ENCODE peak calls at places on chromosomes 7 and 10, in eight cellular contexts. One of them, this sample, is unnamed.

GRCh38 chr10:26969145-26969926 is 108.6 kb upstream of the ABI1 start:
- DNase-seq in stimulated activated CD8-positive, alpha-beta memory T cell treated with anti-CD3 and anti-CD28 coated beads, Interleukin-4, amount 100 ng/mL, for 1 hour: no peak
- DNase-seq in body of pancreas: no peak
- DNase-seq in T-helper 17 cell: no peak
- DNase-seq in naive thymus-derived CD4-positive, alpha-beta T cell: no peak
- DNase-seq in hepatocyte: no peak
- DNase-seq in progenitor cell of endocrine pancreas: no peak
- DNase-seq in effector memory CD8-positive, alpha-beta T cell: no peak
- DNase-seq in this sample: no peak

GRCh38 chr10:50603151-50603850 is 20.5 kb downstream of the SGMS1 start:
- DNase-seq in stimulated activated CD8-positive, alpha-beta memory T cell treated with anti-CD3 and anti-CD28 coated beads, Interleukin-4, amount 100 ng/mL, for 1 hour: no peak
- DNase-seq in body of pancreas: no peak
- DNase-seq in T-helper 17 cell: no peak
- DNase-seq in naive thymus-derived CD4-positive, alpha-beta T cell: no peak
- DNase-seq in hepatocyte: no peak
- DNase-seq in progenitor cell of endocrine pancreas: no peak
- DNase-seq in effector memory CD8-positive, alpha-beta T cell: no peak
- DNase-seq in this sample: no peak

GRCh38 chr7:27605689-27606269 is 56.9 kb downstream of the HIBADH start:
- DNase-seq in stimulated activated CD8-positive, alpha-beta memory T cell treated with anti-CD3 and anti-CD28 coated beads, Interleukin-4, amount 100 ng/mL, for 1 hour: no peak
- DNase-seq in body of pancreas: no peak
- DNase-seq in T-helper 17 cell: no peak
- DNase-seq in naive thymus-derived CD4-positive, alpha-beta T cell: no peak
- DNase-seq in hepatocyte: peak; percentile 49
- DNase-seq in progenitor cell of endocrine pancreas: no peak
- DNase-seq in effector memory CD8-positive, alpha-beta T cell: no peak
- DNase-seq in this sample: no peak

GRCh38 chr10:23055424-23056191 is 39.8 kb upstream of the MSRB2 start:
- DNase-seq in stimulated activated CD8-positive, alpha-beta memory T cell treated with anti-CD3 and anti-CD28 coated beads, Interleukin-4, amount 100 ng/mL, for 1 hour: no peak
- DNase-seq in body of pancreas: no peak
- DNase-seq in T-helper 17 cell: no peak
- DNase-seq in naive thymus-derived CD4-positive, alpha-beta T cell: no peak
- DNase-seq in hepatocyte: no peak
- DNase-seq in progenitor cell of endocrine pancreas: no peak
- DNase-seq in effector memory CD8-positive, alpha-beta T cell: no peak
- DNase-seq in this sample: no peak

GRCh38 chr10:91198781-91199180 is 21.7 kb upstream of the PCGF5 start:
- DNase-seq in stimulated activated CD8-positive, alpha-beta memory T cell treated with anti-CD3 and anti-CD28 coated beads, Interleukin-4, amount 100 ng/mL, for 1 hour: no peak
- DNase-seq in body of pancreas: no peak
- DNase-seq in T-helper 17 cell: no peak
- DNase-seq in naive thymus-derived CD4-positive, alpha-beta T cell: no peak
- DNase-seq in hepatocyte: peak; percentile 39
- DNase-seq in progenitor cell of endocrine pancreas: no peak
- DNase-seq in effector memory CD8-positive, alpha-beta T cell: no peak
- DNase-seq in this sample: no peak

GRCh38 chr10:122567056-122567660 is 6.6 kb downstream of the DMBT1 start:
- DNase-seq in stimulated activated CD8-positive, alpha-beta memory T cell treated with anti-CD3 and anti-CD28 coated beads, Interleukin-4, amount 100 ng/mL, for 1 hour: no peak
- DNase-seq in body of pancreas: peak; percentile 31
- DNase-seq in T-helper 17 cell: no peak
- DNase-seq in naive thymus-derived CD4-positive, alpha-beta T cell: no peak
- DNase-seq in hepatocyte: no peak
- DNase-seq in progenitor cell of endocrine pancreas: no peak
- DNase-seq in effector memory CD8-positive, alpha-beta T cell: peak; percentile 19
- DNase-seq in this sample: no peak

GRCh38 chr7:157552295-157552993 is 215.6 kb downstream of the DNAJB6 start:
- DNase-seq in stimulated activated CD8-positive, alpha-beta memory T cell treated with anti-CD3 and anti-CD28 coated beads, Interleukin-4, amount 100 ng/mL, for 1 hour: no peak
- DNase-seq in body of pancreas: no peak
- DNase-seq in T-helper 17 cell: no peak
- DNase-seq in naive thymus-derived CD4-positive, alpha-beta T cell: no peak
- DNase-seq in hepatocyte: no peak
- DNase-seq in progenitor cell of endocrine pancreas: no peak
- DNase-seq in effector memory CD8-positive, alpha-beta T cell: no peak
- DNase-seq in this sample: no peak

GRCh38 chr10:47058961-47059391 is 147.7 kb downstream of the PTPN20 start:
- DNase-seq in stimulated activated CD8-positive, alpha-beta memory T cell treated with anti-CD3 and anti-CD28 coated beads, Interleukin-4, amount 100 ng/mL, for 1 hour: no peak
- DNase-seq in body of pancreas: no peak
- DNase-seq in T-helper 17 cell: no peak
- DNase-seq in naive thymus-derived CD4-positive, alpha-beta T cell: no peak
- DNase-seq in hepatocyte: no peak
- DNase-seq in progenitor cell of endocrine pancreas: no peak
- DNase-seq in effector memory CD8-positive, alpha-beta T cell: no peak
- DNase-seq in this sample: no peak

GRCh38 chr7:92061154-92061553 is 73.1 kb downstream of the CYP51A1 start:
- DNase-seq in stimulated activated CD8-positive, alpha-beta memory T cell treated with anti-CD3 and anti-CD28 coated beads, Interleukin-4, amount 100 ng/mL, for 1 hour: no peak
- DNase-seq in body of pancreas: no peak
- DNase-seq in T-helper 17 cell: no peak
- DNase-seq in naive thymus-derived CD4-positive, alpha-beta T cell: no peak
- DNase-seq in hepatocyte: no peak
- DNase-seq in progenitor cell of endocrine pancreas: no peak
- DNase-seq in effector memory CD8-positive, alpha-beta T cell: no peak
- DNase-seq in this sample: no peak

GRCh38 chr10:111130471-111130870 is 53.6 kb downstream of the ADRA2A start:
- DNase-seq in stimulated activated CD8-positive, alpha-beta memory T cell treated with anti-CD3 and anti-CD28 coated beads, Interleukin-4, amount 100 ng/mL, for 1 hour: no peak
- DNase-seq in body of pancreas: no peak
- DNase-seq in T-helper 17 cell: no peak
- DNase-seq in naive thymus-derived CD4-positive, alpha-beta T cell: no peak
- DNase-seq in hepatocyte: no peak
- DNase-seq in progenitor cell of endocrine pancreas: no peak
- DNase-seq in effector memory CD8-positive, alpha-beta T cell: no peak
- DNase-seq in this sample: no peak

GRCh38 chr10:89662596-89662995 is 17.6 kb upstream of the PANK1 start:
- DNase-seq in stimulated activated CD8-positive, alpha-beta memory T cell treated with anti-CD3 and anti-CD28 coated beads, Interleukin-4, amount 100 ng/mL, for 1 hour: no peak
- DNase-seq in body of pancreas: no peak
- DNase-seq in T-helper 17 cell: no peak
- DNase-seq in naive thymus-derived CD4-positive, alpha-beta T cell: no peak
- DNase-seq in hepatocyte: no peak
- DNase-seq in progenitor cell of endocrine pancreas: no peak
- DNase-seq in effector memory CD8-positive, alpha-beta T cell: no peak
- DNase-seq in this sample: no peak

GRCh38 chr10:126480648-126481047 is 92.4 kb upstream of the ADAM12 start:
- DNase-seq in stimulated activated CD8-positive, alpha-beta memory T cell treated with anti-CD3 and anti-CD28 coated beads, Interleukin-4, amount 100 ng/mL, for 1 hour: no peak
- DNase-seq in body of pancreas: no peak
- DNase-seq in T-helper 17 cell: no peak
- DNase-seq in naive thymus-derived CD4-positive, alpha-beta T cell: no peak
- DNase-seq in hepatocyte: no peak
- DNase-seq in progenitor cell of endocrine pancreas: no peak
- DNase-seq in effector memory CD8-positive, alpha-beta T cell: no peak
- DNase-seq in this sample: no peak

GRCh38 chr10:97854735-97855134 is 5.1 kb downstream of the GOLGA7B start:
- DNase-seq in stimulated activated CD8-positive, alpha-beta memory T cell treated with anti-CD3 and anti-CD28 coated beads, Interleukin-4, amount 100 ng/mL, for 1 hour: no peak
- DNase-seq in body of pancreas: no peak
- DNase-seq in T-helper 17 cell: no peak
- DNase-seq in naive thymus-derived CD4-positive, alpha-beta T cell: no peak
- DNase-seq in hepatocyte: no peak
- DNase-seq in progenitor cell of endocrine pancreas: no peak
- DNase-seq in effector memory CD8-positive, alpha-beta T cell: no peak
- DNase-seq in this sample: no peak

GRCh38 chr7:46352335-46352954 is 431.4 kb upstream of the IGFBP3 start:
- DNase-seq in stimulated activated CD8-positive, alpha-beta memory T cell treated with anti-CD3 and anti-CD28 coated beads, Interleukin-4, amount 100 ng/mL, for 1 hour: no peak
- DNase-seq in body of pancreas: peak; percentile 25
- DNase-seq in T-helper 17 cell: no peak
- DNase-seq in naive thymus-derived CD4-positive, alpha-beta T cell: no peak
- DNase-seq in hepatocyte: peak; percentile 68
- DNase-seq in progenitor cell of endocrine pancreas: peak; percentile 44
- DNase-seq in effector memory CD8-positive, alpha-beta T cell: no peak
- DNase-seq in this sample: no peak

GRCh38 chr10:33041783-33042437 is 83.9 kb upstream of the ITGB1 start:
- DNase-seq in stimulated activated CD8-positive, alpha-beta memory T cell treated with anti-CD3 and anti-CD28 coated beads, Interleukin-4, amount 100 ng/mL, for 1 hour: no peak
- DNase-seq in body of pancreas: peak; percentile 22
- DNase-seq in T-helper 17 cell: no peak
- DNase-seq in naive thymus-derived CD4-positive, alpha-beta T cell: no peak
- DNase-seq in hepatocyte: no peak
- DNase-seq in progenitor cell of endocrine pancreas: no peak
- DNase-seq in effector memory CD8-positive, alpha-beta T cell: no peak
- DNase-seq in this sample: no peak

GRCh38 chr10:76082232-76082631 is 650.8 kb downstream of the LRMDA start:
- DNase-seq in stimulated activated CD8-positive, alpha-beta memory T cell treated with anti-CD3 and anti-CD28 coated beads, Interleukin-4, amount 100 ng/mL, for 1 hour: no peak
- DNase-seq in body of pancreas: no peak
- DNase-seq in T-helper 17 cell: no peak
- DNase-seq in naive thymus-derived CD4-positive, alpha-beta T cell: no peak
- DNase-seq in hepatocyte: no peak
- DNase-seq in progenitor cell of endocrine pancreas: no peak
- DNase-seq in effector memory CD8-positive, alpha-beta T cell: no peak
- DNase-seq in this sample: no peak

GRCh38 chr10:6171891-6172354 is 30.8 kb upstream of the PFKFB3 start:
- DNase-seq in stimulated activated CD8-positive, alpha-beta memory T cell treated with anti-CD3 and anti-CD28 coated beads, Interleukin-4, amount 100 ng/mL, for 1 hour: no peak
- DNase-seq in body of pancreas: peak; percentile 41
- DNase-seq in T-helper 17 cell: no peak
- DNase-seq in naive thymus-derived CD4-positive, alpha-beta T cell: no peak
- DNase-seq in hepatocyte: no peak
- DNase-seq in progenitor cell of endocrine pancreas: no peak
- DNase-seq in effector memory CD8-positive, alpha-beta T cell: no peak
- DNase-seq in this sample: no peak

GRCh38 chr10:78700413-78700812 is 368.4 kb upstream of the ZMIZ1 start:
- DNase-seq in stimulated activated CD8-positive, alpha-beta memory T cell treated with anti-CD3 and anti-CD28 coated beads, Interleukin-4, amount 100 ng/mL, for 1 hour: no peak
- DNase-seq in body of pancreas: peak; percentile 43
- DNase-seq in T-helper 17 cell: no peak
- DNase-seq in naive thymus-derived CD4-positive, alpha-beta T cell: no peak
- DNase-seq in hepatocyte: peak; percentile 53
- DNase-seq in progenitor cell of endocrine pancreas: no peak
- DNase-seq in effector memory CD8-positive, alpha-beta T cell: no peak
- DNase-seq in this sample: no peak

GRCh38 chr10:8043569-8044306 is 10.8 kb upstream of the GATA3 start:
- DNase-seq in stimulated activated CD8-positive, alpha-beta memory T cell treated with anti-CD3 and anti-CD28 coated beads, Interleukin-4, amount 100 ng/mL, for 1 hour: no peak
- DNase-seq in body of pancreas: no peak
- DNase-seq in T-helper 17 cell: peak; percentile 37
- DNase-seq in naive thymus-derived CD4-positive, alpha-beta T cell: no peak
- DNase-seq in hepatocyte: peak; percentile 33
- DNase-seq in progenitor cell of endocrine pancreas: no peak
- DNase-seq in effector memory CD8-positive, alpha-beta T cell: no peak
- DNase-seq in this sample: no peak

GRCh38 chr10:101538481-101538880 is 49.6 kb downstream of the POLL start:
- DNase-seq in stimulated activated CD8-positive, alpha-beta memory T cell treated with anti-CD3 and anti-CD28 coated beads, Interleukin-4, amount 100 ng/mL, for 1 hour: no peak
- DNase-seq in body of pancreas: no peak
- DNase-seq in T-helper 17 cell: no peak
- DNase-seq in naive thymus-derived CD4-positive, alpha-beta T cell: no peak
- DNase-seq in hepatocyte: no peak
- DNase-seq in progenitor cell of endocrine pancreas: no peak
- DNase-seq in effector memory CD8-positive, alpha-beta T cell: no peak
- DNase-seq in this sample: no peak

GRCh38 chr7:55366461-55367138 is 1.5 kb downstream of the LANCL2 start:
- DNase-seq in stimulated activated CD8-positive, alpha-beta memory T cell treated with anti-CD3 and anti-CD28 coated beads, Interleukin-4, amount 100 ng/mL, for 1 hour: no peak
- DNase-seq in body of pancreas: no peak
- DNase-seq in T-helper 17 cell: no peak
- DNase-seq in naive thymus-derived CD4-positive, alpha-beta T cell: peak; percentile 12
- DNase-seq in hepatocyte: no peak
- DNase-seq in progenitor cell of endocrine pancreas: no peak
- DNase-seq in effector memory CD8-positive, alpha-beta T cell: peak; percentile 20
- DNase-seq in this sample: no peak

GRCh38 chr10:24665001-24665400 is 58.7 kb downstream of the ARHGAP21 start:
- DNase-seq in stimulated activated CD8-positive, alpha-beta memory T cell treated with anti-CD3 and anti-CD28 coated beads, Interleukin-4, amount 100 ng/mL, for 1 hour: no peak
- DNase-seq in body of pancreas: no peak
- DNase-seq in T-helper 17 cell: no peak
- DNase-seq in naive thymus-derived CD4-positive, alpha-beta T cell: no peak
- DNase-seq in hepatocyte: no peak
- DNase-seq in progenitor cell of endocrine pancreas: no peak
- DNase-seq in effector memory CD8-positive, alpha-beta T cell: no peak
- DNase-seq in this sample: no peak

GRCh38 chr10:61284222-61284890 is 168.8 kb downstream of the TMEM26 start:
- DNase-seq in stimulated activated CD8-positive, alpha-beta memory T cell treated with anti-CD3 and anti-CD28 coated beads, Interleukin-4, amount 100 ng/mL, for 1 hour: no peak
- DNase-seq in body of pancreas: no peak
- DNase-seq in T-helper 17 cell: no peak
- DNase-seq in naive thymus-derived CD4-positive, alpha-beta T cell: peak; percentile 7
- DNase-seq in hepatocyte: peak; percentile 80
- DNase-seq in progenitor cell of endocrine pancreas: no peak
- DNase-seq in effector memory CD8-positive, alpha-beta T cell: no peak
- DNase-seq in this sample: no peak

GRCh38 chr7:129574487-129574886 is 37.0 kb upstream of the NRF1 start:
- DNase-seq in stimulated activated CD8-positive, alpha-beta memory T cell treated with anti-CD3 and anti-CD28 coated beads, Interleukin-4, amount 100 ng/mL, for 1 hour: no peak
- DNase-seq in body of pancreas: no peak
- DNase-seq in T-helper 17 cell: no peak
- DNase-seq in naive thymus-derived CD4-positive, alpha-beta T cell: no peak
- DNase-seq in hepatocyte: no peak
- DNase-seq in progenitor cell of endocrine pancreas: no peak
- DNase-seq in effector memory CD8-positive, alpha-beta T cell: no peak
- DNase-seq in this sample: no peak

GRCh38 chr7:127831312-127832212 is 179.6 kb downstream of the SND1 start:
- DNase-seq in stimulated activated CD8-positive, alpha-beta memory T cell treated with anti-CD3 and anti-CD28 coated beads, Interleukin-4, amount 100 ng/mL, for 1 hour: no peak
- DNase-seq in body of pancreas: peak; percentile 23
- DNase-seq in T-helper 17 cell: no peak
- DNase-seq in naive thymus-derived CD4-positive, alpha-beta T cell: no peak
- DNase-seq in hepatocyte: no peak
- DNase-seq in progenitor cell of endocrine pancreas: no peak
- DNase-seq in effector memory CD8-positive, alpha-beta T cell: no peak
- DNase-seq in this sample: no peak

GRCh38 chr10:60423920-60424319 is 34.2 kb upstream of the ANK3 start:
- DNase-seq in stimulated activated CD8-positive, alpha-beta memory T cell treated with anti-CD3 and anti-CD28 coated beads, Interleukin-4, amount 100 ng/mL, for 1 hour: no peak
- DNase-seq in body of pancreas: no peak
- DNase-seq in T-helper 17 cell: no peak
- DNase-seq in naive thymus-derived CD4-positive, alpha-beta T cell: no peak
- DNase-seq in hepatocyte: no peak
- DNase-seq in progenitor cell of endocrine pancreas: no peak
- DNase-seq in effector memory CD8-positive, alpha-beta T cell: no peak
- DNase-seq in this sample: no peak

GRCh38 chr7:55280031-55280454 is 85.1 kb upstream of the LANCL2 start:
- DNase-seq in stimulated activated CD8-positive, alpha-beta memory T cell treated with anti-CD3 and anti-CD28 coated beads, Interleukin-4, amount 100 ng/mL, for 1 hour: peak; percentile 26
- DNase-seq in body of pancreas: peak; percentile 62
- DNase-seq in T-helper 17 cell: peak; percentile 26
- DNase-seq in naive thymus-derived CD4-positive, alpha-beta T cell: peak; percentile 15
- DNase-seq in hepatocyte: peak; percentile 82
- DNase-seq in progenitor cell of endocrine pancreas: peak; percentile 50
- DNase-seq in effector memory CD8-positive, alpha-beta T cell: peak; percentile 68
- DNase-seq in this sample: no peak

GRCh38 chr7:128405345-128406146 is 4.2 kb downstream of the IMPDH1 start:
- DNase-seq in stimulated activated CD8-positive, alpha-beta memory T cell treated with anti-CD3 and anti-CD28 coated beads, Interleukin-4, amount 100 ng/mL, for 1 hour: peak; percentile 20
- DNase-seq in body of pancreas: peak; percentile 45
- DNase-seq in T-helper 17 cell: peak; percentile 72
- DNase-seq in naive thymus-derived CD4-positive, alpha-beta T cell: peak; percentile 22
- DNase-seq in hepatocyte: peak; percentile 74
- DNase-seq in progenitor cell of endocrine pancreas: peak; percentile 39
- DNase-seq in effector memory CD8-positive, alpha-beta T cell: peak; percentile 52
- DNase-seq in this sample: no peak

GRCh38 chr10:129102906-129103693 is 363.9 kb upstream of the MGMT start:
- DNase-seq in stimulated activated CD8-positive, alpha-beta memory T cell treated with anti-CD3 and anti-CD28 coated beads, Interleukin-4, amount 100 ng/mL, for 1 hour: no peak
- DNase-seq in body of pancreas: no peak
- DNase-seq in T-helper 17 cell: no peak
- DNase-seq in naive thymus-derived CD4-positive, alpha-beta T cell: no peak
- DNase-seq in hepatocyte: no peak
- DNase-seq in progenitor cell of endocrine pancreas: no peak
- DNase-seq in effector memory CD8-positive, alpha-beta T cell: no peak
- DNase-seq in this sample: no peak

GRCh38 chr10:13271552-13272163 is 28.2 kb downstream of the PHYH start:
- DNase-seq in stimulated activated CD8-positive, alpha-beta memory T cell treated with anti-CD3 and anti-CD28 coated beads, Interleukin-4, amount 100 ng/mL, for 1 hour: no peak
- DNase-seq in body of pancreas: peak; percentile 64
- DNase-seq in T-helper 17 cell: peak; percentile 37
- DNase-seq in naive thymus-derived CD4-positive, alpha-beta T cell: peak; percentile 32
- DNase-seq in hepatocyte: peak; percentile 38
- DNase-seq in progenitor cell of endocrine pancreas: peak; percentile 27
- DNase-seq in effector memory CD8-positive, alpha-beta T cell: peak; percentile 45
- DNase-seq in this sample: peak; percentile 6

GRCh38 chr7:121954803-121955202 is 81.8 kb downstream of the PTPRZ1 start:
- DNase-seq in stimulated activated CD8-positive, alpha-beta memory T cell treated with anti-CD3 and anti-CD28 coated beads, Interleukin-4, amount 100 ng/mL, for 1 hour: no peak
- DNase-seq in body of pancreas: no peak
- DNase-seq in T-helper 17 cell: no peak
- DNase-seq in naive thymus-derived CD4-positive, alpha-beta T cell: no peak
- DNase-seq in hepatocyte: no peak
- DNase-seq in progenitor cell of endocrine pancreas: no peak
- DNase-seq in effector memory CD8-positive, alpha-beta T cell: no peak
- DNase-seq in this sample: no peak

GRCh38 chr10:6382081-6382480 is 179.3 kb downstream of the PFKFB3 start:
- DNase-seq in stimulated activated CD8-positive, alpha-beta memory T cell treated with anti-CD3 and anti-CD28 coated beads, Interleukin-4, amount 100 ng/mL, for 1 hour: no peak
- DNase-seq in body of pancreas: peak; percentile 35
- DNase-seq in T-helper 17 cell: no peak
- DNase-seq in naive thymus-derived CD4-positive, alpha-beta T cell: peak; percentile 41
- DNase-seq in hepatocyte: no peak
- DNase-seq in progenitor cell of endocrine pancreas: no peak
- DNase-seq in effector memory CD8-positive, alpha-beta T cell: no peak
- DNase-seq in this sample: no peak

GRCh38 chr10:42113158-42113450 is 525.3 kb downstream of the ZNF33B start:
- DNase-seq in stimulated activated CD8-positive, alpha-beta memory T cell treated with anti-CD3 and anti-CD28 coated beads, Interleukin-4, amount 100 ng/mL, for 1 hour: no peak
- DNase-seq in body of pancreas: no peak
- DNase-seq in T-helper 17 cell: no peak
- DNase-seq in naive thymus-derived CD4-positive, alpha-beta T cell: no peak
- DNase-seq in hepatocyte: no peak
- DNase-seq in progenitor cell of endocrine pancreas: no peak
- DNase-seq in effector memory CD8-positive, alpha-beta T cell: no peak
- DNase-seq in this sample: no peak

This sample was measured in esophagus squamous epithelium.